ENCODE peak calls at places on chromosome X, in eight cellular contexts. L is AG08396; H is NCI-H1092; M is head of caudate nucleus; O is CD8-positive, alpha-beta memory T cell; T is cortex of kidney; D is A549; Y is skeletal muscle cell. I is an unnamed sample.

GRCh38 chrX:66912417-66912816 is 273.5 kb upstream of the EDA2R start:
- DNase-seq in H (no peak), M (no peak), O (no peak), Y (no peak), T (no peak), L (no peak), D (no peak), I (no peak)

GRCh38 chrX:5399403-5399802 is 829.3 kb downstream of the NLGN4X start:
- DNase-seq in H (no peak), M (no peak), Y (no peak), O (no peak), L (no peak), D (no peak), T (no peak), I (no peak)

GRCh38 chrX:63713510-63713909 is 71.5 kb downstream of the ARHGEF9 start:
- DNase-seq in L (no peak), O (no peak), T (no peak), H (no peak), Y (no peak), D (no peak), M (no peak), I (no peak)

GRCh38 chrX:154477891-154478477 is 1.1 kb downstream of the LAGE3 start:
- DNase-seq in H (no peak), L (no peak), M (no peak), T (no peak), D (no peak), Y (no peak), O (no peak), I (no peak)

GRCh38 chrX:46376246-46376885 is 168.9 kb downstream of the ZNF674 start:
- DNase-seq in O (no peak), H (peak), T (no peak), M (peak), Y (no peak), L (peak), D (peak), I (peak)

GRCh38 chrX:17854069-17854468 is 7.0 kb downstream of the RAI2 start:
- DNase-seq in L (no peak), M (no peak), D (no peak), T (no peak), H (no peak), Y (no peak), O (no peak), I (peak)

GRCh38 chrX:16589211-16589610 is 60.7 kb upstream of the S100G start:
- DNase-seq in T (no peak), O (no peak), D (no peak), L (peak), M (no peak), Y (peak), H (no peak), I (no peak)

GRCh38 chrX:39470588-39471155 is 627.1 kb downstream of the BCOR start:
- DNase-seq in T (no peak), O (no peak), L (no peak), H (peak), M (peak), Y (no peak), D (no peak), I (peak)

GRCh38 chrX:109830704-109831206 is 97.7 kb upstream of the ACSL4 start:
- DNase-seq in O (no peak), L (no peak), Y (no peak), M (no peak), T (no peak), H (no peak), D (no peak), I (no peak)

GRCh38 chrX:40573763-40574162 is 7.0 kb upstream of the ATP6AP2 start:
- DNase-seq in L (no peak), T (no peak), O (peak), Y (no peak), M (no peak), H (no peak), D (no peak), I (no peak)

GRCh38 chrX:47226531-47227333 is 6.1 kb upstream of the USP11 start:
- DNase-seq in Y (no peak), D (no peak), L (no peak), M (no peak), O (no peak), H (no peak), T (no peak), I (no peak)

I was measured in G401.